ENCODE peak calls at places on chromosomes 16 and 17, in six cellular contexts. E is aorta, I is tibial artery, F is right cardiac atrium, J is breast epithelium, D is gastrocnemius medialis. M is an unnamed sample.

GRCh38 chr17:63338272-63338671 is 107.8 kb downstream of the CYB561 start:
- DNase-seq in D (no peak), E (no peak), I (no peak), F (no peak), J (no peak), M (no peak)

GRCh38 chr16:58435779-58436178 is 43.5 kb downstream of the GINS3 start:
- DNase-seq in D (no peak), J (no peak), I (no peak), E (no peak), F (no peak), M (no peak)

GRCh38 chr16:14378684-14379467 is 251.2 kb downstream of the PARN start:
- DNase-seq in J (no peak), F (no peak), D (no peak), E (no peak), I (no peak), M (peak; percentile 37)

GRCh38 chr16:84121007-84121406 is 4.3 kb upstream of the MBTPS1 start:
- DNase-seq in E (no peak), D (no peak), I (no peak), F (no peak), J (peak; percentile 9), M (peak; percentile 63)

GRCh38 chr16:67504190-67505021 is 21.1 kb upstream of the AGRP start:
- DNase-seq in D (no peak), E (no peak), I (peak; percentile 73), F (peak; percentile 82), J (no peak), M (peak; percentile 81)

GRCh38 chr17:13114601-13115024 is 96.8 kb upstream of the ELAC2 start:
- DNase-seq in F (peak; percentile 52), E (peak; percentile 75), J (no peak), I (no peak), D (no peak), M (peak; percentile 38)

GRCh38 chr16:15803608-15804007 is 53.2 kb downstream of the MYH11 start:
- DNase-seq in E (peak; percentile 53), D (no peak), F (no peak), I (no peak), J (no peak), M (no peak)

GRCh38 chr16:668519-669171 is 713 bp downstream of the RHOT2 start:
- DNase-seq in E (no peak), F (no peak), I (no peak), J (no peak), D (no peak), M (no peak)

GRCh38 chr17:10036511-10037061 is 131.5 kb upstream of the RCVRN start:
- DNase-seq in J (no peak), E (peak; percentile 82), D (peak; percentile 40), I (peak; percentile 65), F (peak; percentile 93), M (peak; percentile 90)

GRCh38 chr16:19085679-19086200 is 18.3 kb downstream of the COQ7 start:
- DNase-seq in E (no peak), D (no peak), F (no peak), I (no peak), J (no peak), M (no peak)

GRCh38 chr16:34758835-34759234 is 1299.4 kb downstream of the TP53TG3F start:
- DNase-seq in J (no peak), E (no peak), I (no peak), D (no peak), F (no peak), M (no peak)

GRCh38 chr16:62644030-62644812 is 608.0 kb upstream of the CDH8 start:
- DNase-seq in I (no peak), F (no peak), J (no peak), E (no peak), D (no peak), M (no peak)

GRCh38 chr16:77070683-77071082 is 120.3 kb upstream of the MON1B start:
- DNase-seq in F (no peak), J (no peak), I (no peak), D (no peak), E (no peak), M (no peak)

GRCh38 chr17:69473801-69474170 is 59.3 kb downstream of the MAP2K6 start:
- DNase-seq in D (no peak), F (no peak), J (no peak), I (no peak), E (no peak), M (no peak)

GRCh38 chr17:48642843-48643696 is 16.9 kb upstream of the HOXB9 start:
- DNase-seq in E (no peak), J (no peak), I (no peak), F (no peak), D (no peak), M (no peak)

GRCh38 chr17:8359769-8360168 is 16.7 kb downstream of the KRABD2 start:
- DNase-seq in F (no peak), D (no peak), I (no peak), J (no peak), E (no peak), M (no peak)

GRCh38 chr16:2857451-2858244 is at the start of gene PRSS22:
- DNase-seq in D (no peak), E (no peak), I (no peak), F (no peak), J (peak; percentile 78), M (peak; percentile 57)

GRCh38 chr17:64786337-64786736 is 124.2 kb upstream of the SMURF2 start:
- DNase-seq in J (no peak), D (no peak), E (peak; percentile 72), I (no peak), F (no peak), M (no peak)

GRCh38 chr16:1308036-1308976 is 1.1 kb upstream of the UBE2I start:
- DNase-seq in F (no peak), J (no peak), D (no peak), E (no peak), I (no peak), M (no peak)

DNA sequence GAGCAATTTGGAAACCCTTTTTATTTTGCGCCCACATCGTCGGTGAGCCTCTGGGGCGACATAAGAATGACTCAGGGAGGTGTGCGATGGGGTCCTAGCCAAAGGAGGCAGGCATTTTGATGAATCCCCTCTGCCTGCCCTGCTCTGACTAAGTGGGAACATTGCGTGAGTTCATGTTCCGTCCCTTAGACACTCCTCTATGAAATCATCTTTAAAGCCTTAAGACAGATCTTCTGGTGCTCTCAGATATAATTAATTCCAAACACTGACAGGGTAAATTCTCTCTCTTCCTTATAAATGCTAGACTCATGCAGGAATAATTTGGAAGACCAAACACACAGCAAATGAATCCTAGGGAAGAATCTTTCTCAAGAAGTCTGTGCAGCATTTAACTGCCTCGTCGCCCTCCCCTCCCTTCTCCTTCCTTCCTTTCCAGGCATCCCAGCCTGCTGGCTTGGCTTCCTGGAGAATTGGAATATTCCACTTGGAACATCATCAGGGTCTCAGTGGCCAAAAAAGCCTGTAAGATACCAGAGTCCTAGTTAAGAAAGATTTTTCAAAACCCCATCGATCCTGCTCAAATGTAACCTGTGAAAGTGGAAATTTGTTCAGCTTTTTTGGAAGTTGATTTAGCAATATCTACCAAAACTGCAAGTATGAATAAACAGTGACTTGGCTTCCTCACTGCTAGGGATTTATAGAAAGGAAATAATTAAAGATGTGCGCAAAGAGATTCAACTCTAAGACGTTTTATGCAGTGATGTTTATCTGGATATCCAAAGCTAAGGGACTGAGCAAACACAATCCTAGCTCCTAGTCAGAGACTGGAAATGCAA is 52.5 kb upstream of the FOXF1 start:
- DNase-seq in F (no peak), E (no peak), D (no peak), I (peak; percentile 40), J (no peak), M (no peak)
- H3K27me3 ChIP-seq in F (no peaks in the 10 kb centered on the region), E (no peaks in the 10 kb centered on the region), D (peaks cover 13% of the 10 kb centered on the region), I (no peaks in the 10 kb centered on the region), J (no peaks in the 10 kb centered on the region), M (no peaks in the 10 kb centered on the region)

GRCh38 chr17:56910509-56911235 is 3.2 kb downstream of the TRIM25 start:
- DNase-seq in J (no peak), F (no peak), E (no peak), I (no peak), D (no peak), M (no peak)
- H3K27ac ChIP-seq in J (peak overlapping the region; percentile 48), F (peak overlapping the region; percentile 66), E (no peak overlapping the region), I (peak overlapping the region; percentile 43), D (peak overlapping the region; percentile 95), M (peak overlapping the region; percentile 75)

GRCh38 chr16:11510178-11510973 is 76.3 kb downstream of the LITAF start:
- DNase-seq in I (no peak), E (no peak), D (no peak), J (no peak), F (no peak), M (no peak)
- H3K27me3 ChIP-seq in I (no peaks in the 10 kb centered on the region), E (no peaks in the 10 kb centered on the region), D (no peaks in the 10 kb centered on the region), J (no peaks in the 10 kb centered on the region), F (no peaks in the 10 kb centered on the region), M (no peaks in the 10 kb centered on the region)

GRCh38 chr16:56262148-56262878 is 71.0 kb downstream of the GNAO1 start:
- DNase-seq in J (no peak), D (no peak), I (no peak), E (no peak), F (no peak), M (no peak)
- H3K27ac ChIP-seq in J (no peak overlapping the region), D (no peak overlapping the region), I (peak overlapping the region; percentile 70), E (no peak overlapping the region), F (peak overlapping the region; percentile 39), M (no peak overlapping the region)

DNA sequence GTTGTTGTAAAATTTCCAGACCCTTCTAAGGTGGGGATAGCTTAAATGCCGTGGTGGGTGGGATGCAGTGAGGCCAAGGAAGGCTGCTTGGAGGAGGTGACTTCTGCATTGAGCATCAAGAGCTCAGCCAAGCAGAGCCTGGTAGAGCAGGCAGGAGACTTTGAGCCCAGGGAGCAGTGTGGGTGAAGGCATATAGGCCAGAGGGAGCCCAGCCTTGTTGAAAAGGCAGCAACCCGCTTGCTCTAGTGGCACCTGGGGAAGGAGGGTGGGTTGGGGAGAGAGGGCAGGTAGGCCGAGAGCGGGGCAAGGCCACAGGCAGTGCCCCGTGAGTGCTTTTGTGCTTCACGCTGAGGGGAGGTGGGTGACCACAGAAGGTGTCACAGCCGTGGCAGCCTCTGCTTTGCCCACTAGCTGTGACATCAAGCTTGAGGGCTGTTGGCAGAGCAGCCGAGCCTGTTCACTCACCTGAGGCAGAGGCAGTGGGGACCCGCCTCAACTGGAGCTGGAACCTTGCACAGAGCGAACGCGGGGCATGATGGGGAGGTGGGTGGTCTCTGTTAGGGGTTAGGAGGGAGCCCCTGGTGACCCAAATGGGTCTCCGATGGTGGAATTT is 56.1 kb downstream of the IRF8 start:
- DNase-seq in F (no peak), I (no peak), E (no peak), J (no peak), D (no peak), M (no peak)
- H3K27me3 ChIP-seq in F (no peaks in the 10 kb centered on the region), I (no peaks in the 10 kb centered on the region), E (no peaks in the 10 kb centered on the region), J (no peaks in the 10 kb centered on the region), D (no peaks in the 10 kb centered on the region), M (no peaks in the 10 kb centered on the region)

GRCh38 chr17:42322382-42323267 is 34.3 kb downstream of the STAT5A start:
- DNase-seq in D (peak; percentile 85), I (peak; percentile 97), E (peak; percentile 97), F (peak; percentile 94), J (peak; percentile 93), M (peak; percentile 90)
- H3K27ac ChIP-seq in D (peak overlapping the region; percentile 1), I (peak overlapping the region; percentile 58), E (peak overlapping the region; percentile 4), F (peak overlapping the region; percentile 14), J (peak overlapping the region; percentile 70), M (no peak overlapping the region)